ENCODE peak calls at places on chromosomes 3 and 15, in five cellular contexts. B, G, C, Y and U are unnamed samples.
A peak's percentile ranks its signal among the peaks of the same experiment; 100 is the strongest.

GRCh38 chr3:39021465-39022274 is 30.1 kb downstream of the SCN11A start:
- DNase-seq in C (no peak), G (no peak), Y (no peak), B (no peak), U (no peak)

GRCh38 chr3:48141225-48142137 is 46.7 kb downstream of the CDC25A start:
- DNase-seq in Y (no peak), G (no peak), B (no peak), C (no peak), U (no peak)

GRCh38 chr3:11711826-11712225 is 68.1 kb upstream of the VGLL4 start:
- DNase-seq in G (no peak), C (no peak), Y (no peak), B (no peak), U (no peak)

GRCh38 chr3:126134219-126134975 is 46.0 kb downstream of the ALDH1L1 start:
- DNase-seq in Y (peak; percentile 73), B (no peak), G (peak; percentile 62), C (peak; percentile 45), U (peak; percentile 73)

GRCh38 chr3:5217824-5218595 is 30.5 kb downstream of the EDEM1 start:
- DNase-seq in Y (no peak), B (no peak), G (peak; percentile 77), C (no peak), U (no peak)

GRCh38 chr15:67873777-67874176 is 33.9 kb upstream of the RNU6-1 start:
- DNase-seq in C (no peak), G (no peak), Y (no peak), B (no peak), U (no peak)

GRCh38 chr15:63434567-63435219 is 53.0 kb upstream of the CA12 start:
- DNase-seq in B (no peak), C (no peak), G (no peak), Y (no peak), U (no peak)

GRCh38 chr15:63176302-63176701 is 13.1 kb upstream of the RAB8B start:
- DNase-seq in B (no peak), Y (no peak), C (no peak), G (no peak), U (no peak)

GRCh38 chr15:69314174-69314573 is 15.5 kb downstream of the PAQR5 start:
- DNase-seq in G (no peak), B (no peak), Y (no peak), C (no peak), U (no peak)

GRCh38 chr3:65083240-65083639 is 395.4 kb upstream of the ADAMTS9 start:
- DNase-seq in B (no peak), G (peak; percentile 14), Y (no peak), C (no peak), U (no peak)

GRCh38 chr3:65077124-65077523 is 389.3 kb upstream of the ADAMTS9 start:
- DNase-seq in B (no peak), Y (no peak), G (no peak), C (no peak), U (no peak)

GRCh38 chr3:65078748-65079147 is 390.9 kb upstream of the ADAMTS9 start:
- DNase-seq in Y (no peak), C (no peak), B (no peak), G (no peak), U (no peak)

DNA sequence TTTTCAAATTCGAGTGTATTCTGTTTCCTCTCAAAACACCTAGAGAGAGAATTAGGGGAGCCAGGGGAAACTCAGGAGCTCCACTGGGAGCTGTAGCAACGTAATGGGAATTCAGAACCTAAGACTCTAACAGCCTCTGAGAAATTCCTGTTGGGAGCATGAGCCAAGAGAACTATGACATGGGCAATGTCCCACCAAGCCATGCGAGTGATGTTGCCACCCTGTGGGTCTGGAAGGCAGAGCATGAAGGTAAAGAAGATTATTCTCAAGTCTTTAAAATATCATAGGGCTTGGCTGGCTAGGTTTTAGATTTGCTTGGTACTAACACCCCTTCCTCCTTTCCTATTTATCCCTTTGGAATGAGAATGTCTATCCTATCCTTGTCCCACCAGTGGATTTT is 392.6 kb upstream of the ADAMTS9 start:
- DNase-seq in Y (no peak), G (peak; percentile 3), C (no peak), B (no peak), U (no peak)
- TF ChIP-seq CTCF in Y (no peak), G (no peak), C (no peak), B (no peak), U (peak; percentile 18)

DNA sequence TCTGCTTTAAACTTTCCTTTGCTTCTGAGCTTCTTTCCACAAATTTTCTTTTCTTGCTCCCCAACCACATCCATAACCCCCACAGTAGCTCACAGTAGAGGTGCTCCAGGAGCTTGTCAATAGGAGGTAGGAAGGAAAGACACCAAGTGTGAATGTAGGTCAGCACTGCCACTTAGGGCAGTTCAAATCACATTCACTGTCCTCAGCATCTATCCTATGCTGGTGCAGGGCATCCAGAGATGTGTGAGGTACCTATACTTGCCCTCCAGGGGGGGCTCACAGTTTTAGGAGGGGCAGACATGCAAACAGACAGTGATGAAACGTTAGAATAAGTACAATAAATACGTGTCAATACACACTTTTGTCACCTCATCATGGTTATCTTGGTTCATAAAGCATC is 1.5 kb upstream of the SPSB4 start:
- DNase-seq in G (no peak), B (no peak), Y (no peak), C (no peak), U (no peak)
- TF ChIP-seq CTCF in G (no peak), B (no peak), Y (no peak), C (no peak), U (no peak)

GRCh38 chr3:101972430-101973162 is 123.3 kb downstream of the NFKBIZ start:
- DNase-seq in G (no peak), B (no peak), Y (no peak), C (no peak), U (no peak)

GRCh38 chr3:101979033-101979432 is 129.7 kb downstream of the NFKBIZ start:
- DNase-seq in G (no peak), Y (no peak), B (no peak), C (no peak), U (no peak)

GRCh38 chr3:101973163-101973505 is 123.8 kb downstream of the NFKBIZ start:
- DNase-seq in G (no peak), C (no peak), Y (no peak), B (no peak), U (no peak)

GRCh38 chr3:101978348-101978747 is 129.0 kb downstream of the NFKBIZ start:
- DNase-seq in G (no peak), Y (no peak), B (no peak), C (no peak), U (no peak)

DNA sequence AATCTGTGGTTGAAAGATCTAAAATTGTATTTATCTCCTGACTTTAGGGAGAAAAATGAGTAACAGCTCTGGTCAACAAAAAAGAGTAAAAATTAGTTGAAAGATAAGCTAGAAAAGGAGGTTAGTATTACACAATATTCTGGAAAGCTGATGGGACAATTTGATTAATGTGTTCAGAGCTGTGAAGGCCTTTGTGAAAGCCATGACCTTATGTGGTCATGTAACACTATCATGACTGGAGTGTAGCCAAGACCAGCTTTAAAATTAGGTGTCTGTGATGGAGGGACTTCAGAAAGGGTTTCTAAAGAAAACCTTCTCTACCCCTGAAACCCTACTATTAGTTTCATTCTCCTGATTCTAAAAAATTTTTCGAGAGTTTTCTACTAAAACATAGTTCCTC is 127.2 kb downstream of the NFKBIZ start:
- DNase-seq in Y (no peak), B (no peak), G (peak; percentile 58), C (peak; percentile 78), U (no peak)
- TF ChIP-seq CTCF in Y (no peak), B (no peak), G (no peak), C (no peak), U (no peak)

GRCh38 chr15:79032656-79033055 is 57.9 kb downstream of the RASGRF1 start:
- DNase-seq in G (no peak), B (no peak), C (no peak), Y (peak; percentile 17), U (no peak)

GRCh38 chr15:79034284-79034683 is 56.3 kb downstream of the RASGRF1 start:
- DNase-seq in G (no peak), B (no peak), C (no peak), Y (no peak), U (no peak)

GRCh38 chr15:79035814-79036213 is 54.8 kb downstream of the RASGRF1 start:
- DNase-seq in G (no peak), B (no peak), Y (no peak), C (no peak), U (no peak)

GRCh38 chr15:79036323-79036722 is 54.3 kb downstream of the RASGRF1 start:
- DNase-seq in C (no peak), G (no peak), B (no peak), Y (no peak), U (no peak)

DNA sequence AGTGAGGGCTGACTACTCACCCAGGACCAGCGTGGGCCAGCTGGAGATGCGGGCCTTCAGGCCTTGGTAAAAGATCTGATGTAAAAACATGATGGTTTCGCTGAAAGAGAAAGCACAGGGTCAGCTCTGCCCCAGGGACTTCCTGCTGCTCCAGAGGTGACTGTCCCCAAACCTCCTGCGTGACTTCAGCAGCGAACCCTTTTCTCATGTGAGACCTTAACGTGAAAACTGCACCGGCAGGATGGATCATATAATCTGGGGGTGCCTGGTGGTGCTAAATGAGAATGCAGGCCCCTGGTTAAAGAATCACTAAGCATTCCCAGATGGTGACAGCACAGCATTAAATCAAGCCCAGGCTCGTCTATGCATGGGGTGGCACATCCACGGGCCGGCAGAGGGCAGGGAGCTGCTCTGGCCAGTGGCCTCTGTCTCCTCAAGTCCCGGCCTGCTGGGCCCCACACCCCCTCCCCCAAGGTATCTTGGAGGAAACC is 55.4 kb downstream of the RASGRF1 start:
- DNase-seq in G (no peak), B (no peak), Y (no peak), C (peak; percentile 72), U (no peak)
- TF ChIP-seq CTCF in G (no peak), B (peak; percentile 25), Y (no peak), C (peak; percentile 18), U (no peak)

GRCh38 chr3:195458188-195458800 is 15.5 kb upstream of the ACAP2 start:
- DNase-seq in G (peak; percentile 77), C (peak; percentile 59), B (no peak), Y (no peak), U (no peak)
- TF ChIP-seq CTCF in G (no peak), C (no peak), B (no peak), Y (no peak), U (no peak)